ENCODE peak calls at places on chromosome 6, in seven cellular contexts. T is H9, P is trophoblast cell, C is mesendoderm, F is neuronal stem cell, I is H1, A is mesenchymal stem cell. R is an unnamed sample.

GRCh38 chr6:109237082-109237985 is 142.0 kb downstream of the CEP57L1 start:
- DNase-seq in T (no peak), P (no peak), C (no peak), F (no peak), I (no peak), A (peak), R (no peak)

GRCh38 chr6:100924574-100924973 is 43.4 kb upstream of the ASCC3 start:
- DNase-seq in T (no peak), P (peak), C (no peak), F (no peak), I (no peak), A (no peak), R (no peak)

GRCh38 chr6:65113581-65113980 is 593.4 kb downstream of the EYS start:
- DNase-seq in T (no peak), P (no peak), C (no peak), F (no peak), I (no peak), A (peak), R (peak)

GRCh38 chr6:151658091-151658490 is 149.4 kb upstream of the ESR1 start:
- DNase-seq in T (no peak), P (no peak), C (no peak), F (no peak), I (no peak), A (no peak), R (no peak)

GRCh38 chr6:12065321-12066140 is 53.4 kb downstream of the HIVEP1 start:
- DNase-seq in T (no peak), P (no peak), C (peak), F (no peak), I (no peak), A (no peak), R (no peak)

GRCh38 chr6:4294636-4295035 is 159.3 kb upstream of the ECI2 start:
- DNase-seq in T (no peak), P (no peak), C (no peak), F (no peak), I (no peak), A (no peak), R (no peak)

GRCh38 chr6:130604869-130605401 is 222.3 kb upstream of the SMLR1 start:
- DNase-seq in T (no peak), P (no peak), C (no peak), F (no peak), I (no peak), A (no peak), R (no peak)

GRCh38 chr6:97195117-97195516 is 87.9 kb downstream of the MMS22L start:
- DNase-seq in T (no peak), P (no peak), C (no peak), F (no peak), I (no peak), A (no peak), R (peak)

GRCh38 chr6:128239146-128239545 is 281.3 kb downstream of the PTPRK start:
- DNase-seq in T (no peak), P (no peak), C (no peak), F (no peak), I (no peak), A (no peak), R (no peak)

GRCh38 chr6:116034327-116034726 is 26.4 kb downstream of the FRK start:
- DNase-seq in T (no peak), P (no peak), C (no peak), F (no peak), I (no peak), A (peak), R (peak)

DNA sequence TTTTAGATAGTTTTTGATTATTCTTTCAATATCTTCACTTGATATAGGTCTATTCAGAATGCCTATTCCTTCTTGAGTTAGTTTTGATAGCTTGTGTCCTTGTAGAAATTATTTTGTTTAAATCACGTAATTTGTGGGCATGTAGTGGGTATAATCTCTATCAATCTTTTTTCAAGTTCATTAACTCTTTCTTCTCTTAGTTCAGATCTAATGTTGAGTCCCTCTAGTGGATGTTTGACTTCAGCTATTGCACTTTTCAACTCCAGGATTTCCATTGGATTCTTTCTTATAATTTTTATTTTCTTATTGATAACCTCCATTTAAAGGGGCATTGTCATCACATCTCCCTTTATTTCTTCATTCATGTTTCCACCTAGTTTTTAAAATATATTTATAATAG is 135.6 kb downstream of the COL12A1 start:
- DNase-seq in T (no peak), P (no peak), C (no peak), F (no peak), I (no peak), A (no peak), R (no peak)
- H4K8ac ChIP-seq in T (no peak), P (no peak), C (no peak), F (no peak), I (no peak), A (no peak), R (no peak)

GRCh38 chr6:2831392-2831791 is 10.3 kb downstream of the SERPINB1 start:
- DNase-seq in T (no peak), P (no peak), C (no peak), F (no peak), I (no peak), A (no peak), R (no peak)
- H3K18ac ChIP-seq in T (no peak), P (no peak), C (no peak), F (no peak), I (no peak), A (no peak), R (no peak)

GRCh38 chr6:167476844-167477595 is 152.1 kb downstream of the TTLL2 start:
- DNase-seq in T (no peak), P (no peak), C (no peak), F (no peak), I (no peak), A (no peak), R (no peak)
- H4K8ac ChIP-seq in T (no peak), P (no peak), C (no peak), F (no peak), I (no peak), A (no peak), R (no peak)

GRCh38 chr6:167804281-167805013 is 22.3 kb upstream of the AFDN start:
- DNase-seq in T (no peak), P (no peak), C (no peak), F (no peak), I (peak), A (no peak), R (no peak)
- H3K18ac ChIP-seq in T (no peak), P (no peak), C (no peak), F (peak), I (no peak), A (no peak), R (no peak)

DNA sequence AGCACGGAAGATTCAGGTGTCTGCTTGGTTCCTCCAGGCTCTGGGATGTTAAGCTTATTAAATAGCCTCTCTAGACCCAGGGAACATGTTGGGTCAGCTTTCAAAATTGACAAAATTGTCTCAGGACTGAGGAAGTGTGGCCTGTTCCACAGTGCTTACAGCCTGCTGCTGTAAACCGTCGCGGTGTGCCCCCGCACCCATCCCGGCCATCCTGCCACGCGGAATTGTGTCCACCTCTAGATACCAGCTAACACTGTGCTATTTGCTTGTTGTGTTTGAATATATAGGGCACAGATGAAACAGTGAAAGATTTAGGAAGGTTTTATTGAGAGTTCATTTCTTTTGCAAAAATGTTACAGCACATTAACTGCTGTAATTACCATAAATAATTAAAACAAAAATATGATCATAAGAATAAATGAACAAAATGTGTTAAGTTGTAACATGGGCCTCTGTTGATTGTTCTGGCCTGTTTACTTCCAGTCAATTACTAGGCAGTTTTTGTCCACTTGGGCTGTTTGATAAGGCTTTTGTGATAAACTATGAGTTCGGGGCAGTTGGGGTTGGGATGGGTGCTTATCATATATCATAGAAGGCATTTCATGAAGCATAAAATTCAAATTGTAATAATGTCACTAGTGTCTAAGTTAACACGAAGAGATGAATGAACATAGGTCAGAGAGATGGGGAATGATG is 77.4 kb downstream of the ARID1B start:
- DNase-seq in T (no peak), P (no peak), C (no peak), F (no peak), I (no peak), A (no peak), R (no peak)
- H4K8ac ChIP-seq in T (no peak), P (no peak), C (no peak), F (no peak), I (no peak), A (no peak), R (no peak)

DNA sequence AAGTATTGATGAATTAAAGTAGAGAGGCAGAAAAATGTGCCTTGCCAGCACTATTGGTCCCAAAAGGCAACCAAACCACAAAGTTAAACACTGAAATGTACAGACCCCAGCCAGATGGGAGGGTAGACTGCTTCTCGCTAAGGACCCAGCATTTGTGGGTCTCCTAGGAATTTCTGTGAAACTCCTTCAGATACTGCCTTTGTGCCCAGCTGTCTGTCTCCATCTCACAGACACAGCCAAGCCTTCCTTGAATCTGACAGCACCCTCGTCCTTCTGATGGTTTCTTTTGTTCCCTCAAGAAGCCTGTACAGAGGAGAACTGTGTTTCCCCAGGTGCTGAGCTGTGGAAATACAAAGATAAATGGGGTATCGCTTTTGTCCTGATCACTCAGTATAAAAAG is 254.1 kb upstream of the TAB2 start:
- DNase-seq in T (no peak), P (no peak), C (no peak), F (no peak), I (no peak), A (no peak), R (no peak)
- H3K18ac ChIP-seq in T (no peak), P (no peak), C (no peak), F (no peak), I (no peak), A (no peak), R (no peak)

DNA sequence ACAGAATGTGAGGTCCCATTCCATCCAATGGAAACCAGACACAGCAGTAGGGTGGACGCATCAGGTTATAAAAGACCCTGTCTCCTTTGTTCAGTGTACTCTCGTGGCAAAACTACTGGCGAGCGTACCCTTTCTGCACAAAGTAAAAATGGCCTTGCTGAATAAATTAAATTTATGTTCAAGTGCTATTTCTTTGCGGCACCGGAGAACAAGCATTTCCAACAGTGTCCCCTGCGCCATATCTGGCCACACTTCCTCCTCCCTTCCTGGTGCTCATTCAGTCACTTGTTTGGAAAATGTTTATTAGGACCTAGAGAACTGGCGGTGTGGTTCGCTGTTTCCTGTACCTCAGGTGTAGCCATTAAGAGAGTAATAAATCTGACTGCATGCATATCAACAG is 46.9 kb upstream of the DACT2 start:
- DNase-seq in T (no peak), P (no peak), C (no peak), F (no peak), I (no peak), A (no peak), R (no peak)
- H4K8ac ChIP-seq in T (no peak), P (no peak), C (no peak), F (no peak), I (no peak), A (no peak), R (no peak)

GRCh38 chr6:157070403-157071107 is 252.8 kb downstream of the TMEM242 start:
- DNase-seq in T (no peak), P (peak), C (no peak), F (no peak), I (no peak), A (no peak), R (no peak)

GRCh38 chr6:157072128-157072527 is 251.2 kb downstream of the TMEM242 start:
- DNase-seq in T (no peak), P (no peak), C (no peak), F (no peak), I (no peak), A (no peak), R (no peak)

GRCh38 chr6:157068691-157069228 is 254.6 kb downstream of the TMEM242 start:
- DNase-seq in T (no peak), P (no peak), C (no peak), F (no peak), I (no peak), A (peak), R (peak)

GRCh38 chr6:157066781-157067491 is 256.4 kb downstream of the TMEM242 start:
- DNase-seq in T (no peak), P (no peak), C (no peak), F (no peak), I (no peak), A (peak), R (peak)

GRCh38 chr6:157069585-157069984 is 253.7 kb downstream of the TMEM242 start:
- DNase-seq in T (no peak), P (no peak), C (peak), F (no peak), I (no peak), A (no peak), R (no peak)
- H3K18ac ChIP-seq in T (no peak), P (no peak), C (no peak), F (no peak), I (no peak), A (no peak), R (no peak)

GRCh38 chr6:161594412-161594811 is 320.6 kb upstream of the AGPAT4 start:
- DNase-seq in T (no peak), P (no peak), C (no peak), F (no peak), I (no peak), A (no peak), R (no peak)

GRCh38 chr6:161596807-161597505 is 323.1 kb upstream of the AGPAT4 start:
- DNase-seq in T (no peak), P (peak), C (peak), F (no peak), I (no peak), A (no peak), R (no peak)

GRCh38 chr6:161598896-161599295 is 325.0 kb upstream of the AGPAT4 start:
- DNase-seq in T (no peak), P (no peak), C (peak), F (no peak), I (no peak), A (no peak), R (no peak)
- H4K8ac ChIP-seq in T (no peak), P (no peak), C (no peak), F (no peak), I (no peak), A (no peak), R (no peak)

DNA sequence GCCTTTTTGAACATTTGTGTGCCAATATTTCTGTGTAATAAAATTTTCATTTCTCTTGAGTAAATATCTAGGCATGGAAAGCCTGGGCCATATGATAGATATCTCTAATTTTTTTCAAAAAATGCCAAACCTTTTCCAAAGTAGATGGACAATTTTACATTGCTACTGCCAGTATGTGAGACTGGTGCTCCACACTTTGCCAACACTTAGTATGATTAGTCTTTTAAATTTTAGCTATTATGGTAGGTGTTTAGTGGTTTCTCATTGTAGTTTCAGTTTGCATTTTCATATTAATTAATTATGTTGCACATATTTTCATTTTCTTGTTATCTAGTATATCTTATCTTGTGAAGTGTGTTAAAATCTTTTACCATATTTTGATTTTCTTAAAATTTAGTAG is 52.0 kb downstream of the TBXT start:
- DNase-seq in T (no peak), P (no peak), C (no peak), F (no peak), I (no peak), A (no peak), R (no peak)
- H3K18ac ChIP-seq in T (no peak), P (no peak), C (no peak), F (no peak), I (no peak), A (no peak), R (no peak)

R was measured in IMR-90.